ENCODE peak calls at places on chromosomes 4 and X, in seven cellular contexts. O is uterus, E is Peyer's patch, B is body of pancreas, W is A549, V is heart left ventricle, Z is HCT116. S is an unnamed sample.

GRCh38 chr4:119209077-119209476 is 3.4 kb upstream of the USP53 start:
- DNase-seq in O (no peak), E (no peak), B (no peak), W (peak), V (no peak), Z (peak), S (no peak)

GRCh38 chr4:88999392-88999791 is 57.6 kb downstream of the FAM13A start:
- DNase-seq in O (no peak), E (no peak), B (no peak), W (no peak), V (no peak), Z (no peak), S (no peak)

GRCh38 chrX:20060961-20061868 is 55.5 kb downstream of the MAP7D2 start:
- DNase-seq in O (no peak), E (peak), B (no peak), W (no peak), V (no peak), Z (no peak), S (no peak)

GRCh38 chrX:97026406-97026805 is 142.7 kb downstream of the RPA4 start:
- DNase-seq in O (no peak), E (no peak), B (no peak), W (no peak), V (no peak), Z (no peak), S (no peak)

GRCh38 chrX:13622565-13622964 is 30.4 kb upstream of the TCEANC start:
- DNase-seq in O (no peak), E (no peak), B (no peak), W (no peak), V (no peak), Z (no peak), S (no peak)

GRCh38 chr4:35793045-35793722 is 451.1 kb downstream of the ARAP2 start:
- DNase-seq in O (no peak), E (no peak), B (no peak), W (no peak), V (no peak), Z (no peak), S (no peak)

GRCh38 chr4:173139561-173139960 is 29.1 kb upstream of the GALNT7 start:
- DNase-seq in O (no peak), E (no peak), B (no peak), W (no peak), V (no peak), Z (no peak), S (no peak)

GRCh38 chr4:13762126-13762525 is 134.6 kb upstream of the BOD1L1 start:
- DNase-seq in O (no peak), E (no peak), B (no peak), W (no peak), V (no peak), Z (no peak), S (no peak)

GRCh38 chrX:115089419-115089818 is 72.0 kb upstream of the IL13RA2 start:
- DNase-seq in O (no peak), E (no peak), B (no peak), W (no peak), V (no peak), Z (no peak), S (no peak)

GRCh38 chr4:26031704-26032103 is 117.7 kb downstream of the SMIM20 start:
- DNase-seq in O (no peak), E (no peak), B (no peak), W (no peak), V (no peak), Z (no peak), S (no peak)

GRCh38 chrX:23699636-23700194 is 32.4 kb downstream of the PRDX4 start:
- DNase-seq in O (peak), E (peak), B (peak), W (no peak), V (no peak), Z (no peak), S (no peak)

GRCh38 chrX:151852294-151852693 is 60.4 kb upstream of the MAGEA4 start:
- DNase-seq in O (no peak), E (no peak), B (no peak), W (no peak), V (no peak), Z (no peak), S (no peak)

GRCh38 chr4:156223985-156224384 is 270.3 kb upstream of the CTSO start:
- DNase-seq in O (no peak), E (no peak), B (no peak), W (no peak), V (no peak), Z (no peak), S (no peak)

GRCh38 chrX:41923925-41924693 is 755 bp upstream of the CASK start:
- DNase-seq in O (no peak), E (peak), B (peak), W (peak), V (no peak), Z (peak), S (no peak)

GRCh38 chrX:44674906-44675305 is 132.2 kb upstream of the FUNDC1 start:
- DNase-seq in O (no peak), E (no peak), B (no peak), W (no peak), V (no peak), Z (no peak), S (no peak)

GRCh38 chrX:44092778-44093177 is 119.6 kb upstream of the NDP start:
- DNase-seq in O (no peak), E (no peak), B (no peak), W (no peak), V (no peak), Z (no peak), S (no peak)

GRCh38 chr4:7964890-7965662 is 25.4 kb upstream of the AFAP1 start:
- DNase-seq in O (peak), E (no peak), B (peak), W (no peak), V (no peak), Z (no peak), S (peak)

GRCh38 chr4:164212714-164213113 is 541.2 kb upstream of the SMIM31 start:
- DNase-seq in O (no peak), E (no peak), B (no peak), W (no peak), V (no peak), Z (no peak), S (no peak)

GRCh38 chrX:79081895-79082512 is 62.5 kb upstream of the GPR174 start:
- DNase-seq in O (no peak), E (no peak), B (peak), W (peak), V (no peak), Z (no peak), S (no peak)

GRCh38 chrX:10356979-10357378 is 200.2 kb downstream of the CLCN4 start:
- DNase-seq in O (no peak), E (no peak), B (no peak), W (no peak), V (no peak), Z (no peak), S (no peak)

GRCh38 chrX:50081282-50081955 is 119.4 kb downstream of the AKAP4 start:
- DNase-seq in O (no peak), E (no peak), B (peak), W (no peak), V (no peak), Z (no peak), S (peak)

GRCh38 chrX:104679175-104679574 is 113.2 kb downstream of the IL1RAPL2 start:
- DNase-seq in O (no peak), E (no peak), B (no peak), W (no peak), V (no peak), Z (no peak), S (no peak)

GRCh38 chr4:52823478-52824092 is 38.5 kb upstream of the RASL11B start:
- DNase-seq in O (no peak), E (no peak), B (no peak), W (no peak), V (no peak), Z (peak), S (no peak)

GRCh38 chrX:71846429-71846828 is 64.2 kb upstream of the NHSL2 start:
- DNase-seq in O (no peak), E (no peak), B (no peak), W (no peak), V (no peak), Z (no peak), S (no peak)

GRCh38 chrX:71439420-71439819 is 73.3 kb downstream of the TAF1 start:
- DNase-seq in O (no peak), E (no peak), B (no peak), W (no peak), V (no peak), Z (no peak), S (no peak)

GRCh38 chr4:7003176-7003878 is 39.8 kb upstream of the TADA2B start:
- DNase-seq in O (no peak), E (no peak), B (no peak), W (no peak), V (no peak), Z (no peak), S (no peak)

GRCh38 chr4:85836588-85836987 is 361.6 kb downstream of the ARHGAP24 start:
- DNase-seq in O (no peak), E (no peak), B (no peak), W (no peak), V (no peak), Z (no peak), S (no peak)

GRCh38 chrX:121405826-121406225 is 358.4 kb downstream of the GLUD2 start:
- DNase-seq in O (no peak), E (no peak), B (no peak), W (no peak), V (no peak), Z (no peak), S (no peak)

GRCh38 chr4:114077610-114078009 is 98.2 kb upstream of the ARSJ start:
- DNase-seq in O (no peak), E (no peak), B (peak), W (no peak), V (no peak), Z (peak), S (no peak)

GRCh38 chr4:140188975-140189374 is 35.0 kb upstream of the MAML3 start:
- DNase-seq in O (peak), E (no peak), B (peak), W (no peak), V (no peak), Z (no peak), S (no peak)

GRCh38 chr4:15318621-15319348 is 109.0 kb upstream of the C1QTNF7 start:
- DNase-seq in O (no peak), E (no peak), B (no peak), W (no peak), V (no peak), Z (no peak), S (no peak)

GRCh38 chr4:94298725-94299252 is 43.8 kb downstream of the HPGDS start:
- DNase-seq in O (no peak), E (no peak), B (no peak), W (no peak), V (no peak), Z (no peak), S (no peak)

GRCh38 chrX:110373310-110373709 is 14.7 kb downstream of the RTL9 start:
- DNase-seq in O (no peak), E (no peak), B (no peak), W (no peak), V (no peak), Z (no peak), S (no peak)
- TF ChIP-seq POLR2A in O (no peak), E (no peak), B (no peak), W (no peak), V (no peak), Z (no peak), S (no peak)

GRCh38 chr4:40960926-40961325 is 211.2 kb downstream of the NSUN7 start:
- DNase-seq in O (no peak), E (no peak), B (no peak), W (no peak), V (no peak), Z (no peak), S (no peak)
- H3K27ac ChIP-seq in O (no peak), E (no peak), B (no peak), W (no peak), V (no peak), Z (no peak), S (no peak)

GRCh38 chr4:102730968-102731533 is 29.7 kb downstream of the MANBA start:
- DNase-seq in O (no peak), E (no peak), B (no peak), W (no peak), V (no peak), Z (no peak), S (no peak)
- TF ChIP-seq CTCF in O (no peak), E (no peak), B (no peak), W (no peak), V (no peak), Z (peak), S (no peak)

GRCh38 chr4:2812600-2812932 is 19.7 kb downstream of the SH3BP2 start:
- DNase-seq in O (no peak), E (no peak), B (no peak), W (no peak), V (no peak), Z (no peak), S (no peak)

GRCh38 chr4:2809610-2810180 is 16.8 kb downstream of the SH3BP2 start:
- DNase-seq in O (no peak), E (no peak), B (no peak), W (no peak), V (no peak), Z (no peak), S (no peak)

GRCh38 chr4:2813446-2814405 is 20.8 kb downstream of the SH3BP2 start:
- DNase-seq in O (no peak), E (no peak), B (no peak), W (no peak), V (no peak), Z (no peak), S (no peak)

GRCh38 chr4:2812985-2813384 is 20.1 kb downstream of the SH3BP2 start:
- DNase-seq in O (no peak), E (no peak), B (no peak), W (no peak), V (no peak), Z (no peak), S (no peak)

DNA sequence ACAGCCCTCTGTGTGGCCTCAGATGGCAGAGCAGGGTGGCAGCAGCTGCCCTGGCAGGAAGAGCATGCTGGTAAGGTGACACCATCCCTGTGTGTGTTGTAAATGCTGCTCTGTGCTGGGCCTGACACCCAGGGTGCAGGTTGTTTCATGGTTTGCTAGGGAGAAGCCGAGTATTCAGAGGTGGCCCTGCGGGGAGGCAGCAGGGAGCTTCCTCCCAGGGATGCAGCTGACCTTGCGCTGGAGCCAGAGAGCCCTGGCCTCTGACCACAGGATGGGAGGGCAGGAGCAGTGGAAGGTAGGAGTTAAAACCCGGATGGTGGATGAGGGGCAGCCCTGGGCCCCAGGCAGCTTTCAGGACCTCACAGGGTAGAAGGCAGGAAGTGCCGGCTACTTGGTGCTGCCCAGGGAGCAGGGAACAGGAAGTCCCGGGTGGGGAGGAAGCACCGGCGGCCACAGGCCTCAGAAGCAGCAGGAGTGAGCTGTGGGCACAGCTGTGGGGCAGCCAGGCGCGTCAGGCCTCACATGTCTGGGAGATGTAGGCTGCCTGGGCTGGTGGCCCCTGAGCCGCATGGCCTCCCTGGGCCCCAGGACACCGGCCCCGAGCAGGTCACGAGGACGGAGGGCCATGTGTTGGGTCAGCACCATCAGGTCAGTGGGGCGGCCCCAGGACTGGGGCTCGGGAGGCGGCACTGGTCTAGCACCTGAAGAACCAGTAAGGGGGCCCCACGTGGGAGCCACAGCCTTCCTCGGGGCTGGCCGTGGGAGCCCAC is 19.1 kb downstream of the SH3BP2 start:
- DNase-seq in O (peak), E (peak), B (peak), W (no peak), V (peak), Z (peak), S (peak)
- TF ChIP-seq POLR2A in O (no peak), E (no peak), B (peak), W (no peak), V (no peak), Z (peak), S (peak)